ENCODE peak calls at places on chromosome 11, in ten cellular contexts. L, R, P, K, Y, B, G, S, Q and X are unnamed samples.

GRCh38 chr11:57219021-57219627 is 17.9 kb downstream of the APLNR start:
- ATAC-seq in L (no peak), R (peak; percentile 77), P (peak; percentile 77), K (no peak), Y (peak; percentile 21), B (peak; percentile 34), G (no peak), S (peak; percentile 52), Q (no peak), X (no peak)

GRCh38 chr11:20596629-20597129 is 2.7 kb upstream of the SLC6A5 start:
- ATAC-seq in L (no peak), R (no peak), P (peak; percentile 27), K (no peak), Y (no peak), B (no peak), G (no peak), S (no peak), Q (peak; percentile 23), X (no peak)

GRCh38 chr11:122784325-122785155 is 53.8 kb upstream of the CRTAM start:
- ATAC-seq in L (no peak), R (no peak), P (peak; percentile 15), K (no peak), Y (peak; percentile 34), B (peak; percentile 30), G (no peak), S (no peak), Q (no peak), X (no peak)

GRCh38 chr11:10846664-10847063 is 11.2 kb downstream of the ZBED5 start:
- ATAC-seq in L (no peak), R (no peak), P (no peak), K (no peak), Y (no peak), B (no peak), G (no peak), S (no peak), Q (no peak), X (no peak)

GRCh38 chr11:32081129-32081641 is 9.7 kb upstream of the RCN1 start:
- ATAC-seq in L (no peak), R (no peak), P (peak; percentile 85), K (no peak), Y (no peak), B (no peak), G (peak; percentile 34), S (peak; percentile 13), Q (no peak), X (peak; percentile 35)

GRCh38 chr11:109808569-109808968 is 284.6 kb upstream of the ZC3H12C start:
- ATAC-seq in L (no peak), R (no peak), P (no peak), K (no peak), Y (no peak), B (no peak), G (no peak), S (no peak), Q (no peak), X (no peak)

GRCh38 chr11:60830478-60831142 is 11.3 kb upstream of the CCDC86 start:
- ATAC-seq in L (no peak), R (no peak), P (no peak), K (no peak), Y (no peak), B (no peak), G (peak; percentile 49), S (no peak), Q (peak; percentile 14), X (peak; percentile 57)

GRCh38 chr11:30131535-30131934 is 99.3 kb upstream of the FSHB start:
- ATAC-seq in L (no peak), R (peak; percentile 71), P (peak; percentile 61), K (no peak), Y (no peak), B (peak; percentile 55), G (no peak), S (no peak), Q (no peak), X (no peak)

GRCh38 chr11:48307760-48308386 is 1.9 kb downstream of the OR4S1 start:
- ATAC-seq in L (peak; percentile 76), R (peak; percentile 89), P (peak; percentile 50), K (no peak), Y (peak; percentile 61), B (peak; percentile 84), G (peak; percentile 86), S (peak; percentile 82), Q (peak; percentile 53), X (peak; percentile 70)